ENCODE peak calls at places on chromosome X, in four cellular contexts. One of them, this sample, is unnamed.

GRCh38 chrX:6228720-6229119 is at the start of gene NLGN4X:
- DNase-seq in PC-3: no peak
- DNase-seq in CD4-positive, alpha-beta memory T cell: no peak
- DNase-seq in small intestine: no peak
- DNase-seq in this sample: no peak

GRCh38 chrX:16465081-16465876 is 184.7 kb upstream of the S100G start:
- DNase-seq in CD4-positive, alpha-beta memory T cell: no peak
- DNase-seq in small intestine: no peak
- DNase-seq in PC-3: peak; percentile 21
- DNase-seq in this sample: no peak

GRCh38 chrX:20414781-20415445 is 148.2 kb upstream of the RPS6KA3 start:
- DNase-seq in CD4-positive, alpha-beta memory T cell: no peak
- DNase-seq in PC-3: no peak
- DNase-seq in small intestine: no peak
- DNase-seq in this sample: no peak

GRCh38 chrX:100449696-100450606 is 39.9 kb upstream of the PCDH19 start:
- DNase-seq in CD4-positive, alpha-beta memory T cell: no peak
- DNase-seq in PC-3: peak; percentile 22
- DNase-seq in small intestine: no peak
- DNase-seq in this sample: no peak

GRCh38 chrX:25015486-25016360 is at the start of gene ARX:
- DNase-seq in CD4-positive, alpha-beta memory T cell: no peak
- DNase-seq in small intestine: peak; percentile 65
- DNase-seq in PC-3: no peak
- DNase-seq in this sample: no peak

GRCh38 chrX:54920610-54921426 is at the start of gene TRO:
- DNase-seq in PC-3: no peak
- DNase-seq in CD4-positive, alpha-beta memory T cell: no peak
- DNase-seq in small intestine: no peak
- DNase-seq in this sample: no peak

GRCh38 chrX:27917713-27918500 is 63.3 kb downstream of the DCAF8L1 start:
- DNase-seq in PC-3: no peak
- DNase-seq in CD4-positive, alpha-beta memory T cell: no peak
- DNase-seq in small intestine: no peak
- DNase-seq in this sample: no peak

GRCh38 chrX:20861113-20861512 is 513.1 kb upstream of the CNKSR2 start:
- DNase-seq in PC-3: no peak
- DNase-seq in small intestine: no peak
- DNase-seq in CD4-positive, alpha-beta memory T cell: no peak
- DNase-seq in this sample: no peak

GRCh38 chrX:132483951-132484350 is 4.9 kb downstream of the MBNL3 start:
- DNase-seq in PC-3: no peak
- DNase-seq in small intestine: no peak
- DNase-seq in CD4-positive, alpha-beta memory T cell: no peak
- DNase-seq in this sample: no peak

GRCh38 chrX:43141885-43142284 is 363.9 kb upstream of the PPP1R2C start:
- DNase-seq in small intestine: no peak
- DNase-seq in PC-3: no peak
- DNase-seq in CD4-positive, alpha-beta memory T cell: no peak
- DNase-seq in this sample: no peak

GRCh38 chrX:49829016-49829415 is at the start of gene PAGE4:
- DNase-seq in CD4-positive, alpha-beta memory T cell: no peak
- DNase-seq in small intestine: no peak
- DNase-seq in PC-3: peak; percentile 4
- DNase-seq in this sample: no peak

GRCh38 chrX:9023293-9023692 is 10.6 kb downstream of the FAM9B start:
- DNase-seq in small intestine: no peak
- DNase-seq in PC-3: no peak
- DNase-seq in CD4-positive, alpha-beta memory T cell: no peak
- DNase-seq in this sample: no peak

GRCh38 chrX:153502796-153503195 is 8.0 kb downstream of the BGN start:
- DNase-seq in CD4-positive, alpha-beta memory T cell: no peak
- DNase-seq in PC-3: no peak
- DNase-seq in small intestine: no peak
- DNase-seq in this sample: no peak

GRCh38 chrX:153499876-153500275 is 5.1 kb downstream of the BGN start:
- DNase-seq in CD4-positive, alpha-beta memory T cell: no peak
- DNase-seq in PC-3: no peak
- DNase-seq in small intestine: no peak
- DNase-seq in this sample: no peak

GRCh38 chrX:153500676-153501280 is 6.0 kb downstream of the BGN start:
- DNase-seq in CD4-positive, alpha-beta memory T cell: no peak
- DNase-seq in PC-3: no peak
- DNase-seq in small intestine: no peak
- DNase-seq in this sample: no peak

GRCh38 chrX:153502131-153502530 is 7.4 kb downstream of the BGN start:
- DNase-seq in CD4-positive, alpha-beta memory T cell: no peak
- DNase-seq in small intestine: no peak
- DNase-seq in PC-3: no peak
- DNase-seq in this sample: no peak

DNA sequence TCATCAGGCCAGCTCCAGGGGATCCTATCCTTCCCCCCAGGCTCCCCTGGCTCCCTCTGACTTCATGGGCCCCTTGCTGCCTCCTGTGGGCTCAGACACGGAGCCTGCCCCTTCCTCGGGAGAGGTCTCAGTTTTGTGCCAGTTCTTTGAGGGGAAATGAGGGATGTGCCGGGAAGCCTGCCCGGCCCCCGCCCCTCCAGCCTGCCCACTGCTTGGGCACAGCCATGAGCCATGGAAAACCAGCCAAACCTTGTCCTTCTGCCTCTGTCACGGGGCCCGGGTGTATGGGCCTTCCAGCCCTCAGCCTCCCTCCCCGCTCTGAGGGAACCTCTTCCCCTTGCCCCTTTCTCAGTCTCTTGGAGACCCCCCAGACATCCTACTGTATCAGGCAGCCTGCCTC is 6.8 kb downstream of the BGN start:
- DNase-seq in PC-3: no peak
- DNase-seq in CD4-positive, alpha-beta memory T cell: no peak
- DNase-seq in small intestine: no peak
- DNase-seq in this sample: no peak
- H3K4me1 ChIP-seq in PC-3: no peaks in the 10 kb centered on the region
- H3K4me1 ChIP-seq in CD4-positive, alpha-beta memory T cell: no peaks in the 10 kb centered on the region
- H3K4me1 ChIP-seq in small intestine: no peaks in the 10 kb centered on the region
- H3K4me1 ChIP-seq in this sample: no peaks in the 10 kb centered on the region

DNA sequence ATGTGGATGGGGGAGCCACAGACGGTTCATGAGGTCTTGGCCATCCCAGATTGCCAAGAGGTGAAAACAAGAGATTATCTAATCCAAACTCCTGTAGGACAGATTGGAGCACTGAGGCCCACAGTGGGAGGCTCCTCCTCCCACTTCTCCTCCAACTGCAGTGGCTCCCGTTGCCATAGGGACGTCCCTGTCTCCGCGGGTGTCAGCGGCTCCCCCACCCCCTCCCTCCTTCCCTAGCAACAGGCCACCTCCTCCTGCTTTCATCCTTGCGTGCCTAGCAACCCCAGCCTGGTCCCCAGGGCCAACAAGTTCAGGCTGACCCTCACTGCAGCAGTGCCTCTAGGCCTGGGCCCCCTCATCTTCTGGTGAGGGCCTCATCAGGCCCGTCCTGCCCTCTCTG is 6.8 kb upstream of the IQSEC2 start:
- DNase-seq in CD4-positive, alpha-beta memory T cell: peak; percentile 7
- DNase-seq in PC-3: no peak
- DNase-seq in small intestine: no peak
- DNase-seq in this sample: peak; percentile 13
- H3K27ac ChIP-seq in CD4-positive, alpha-beta memory T cell: peak overlapping the region; percentile 53
- H3K27ac ChIP-seq in PC-3: peak overlapping the region; percentile 59
- H3K27ac ChIP-seq in small intestine: peak overlapping the region; percentile 59
- H3K27ac ChIP-seq in this sample: peak overlapping the region; percentile 20

GRCh38 chrX:87110142-87110541 is 407.5 kb upstream of the KLHL4 start:
- DNase-seq in small intestine: no peak
- DNase-seq in CD4-positive, alpha-beta memory T cell: no peak
- DNase-seq in PC-3: no peak
- DNase-seq in this sample: no peak
- H3K4me1 ChIP-seq in small intestine: no peaks in the 10 kb centered on the region
- H3K4me1 ChIP-seq in CD4-positive, alpha-beta memory T cell: no peaks in the 10 kb centered on the region
- H3K4me1 ChIP-seq in PC-3: no peaks in the 10 kb centered on the region
- H3K4me1 ChIP-seq in this sample: no peaks in the 10 kb centered on the region

GRCh38 chrX:12971282-12972003 is 3.5 kb upstream of the TMSB4X start:
- DNase-seq in PC-3: no peak
- DNase-seq in CD4-positive, alpha-beta memory T cell: no peak
- DNase-seq in small intestine: no peak
- DNase-seq in this sample: no peak

GRCh38 chrX:12972239-12972638 is 2.7 kb upstream of the TMSB4X start:
- DNase-seq in small intestine: no peak
- DNase-seq in PC-3: no peak
- DNase-seq in CD4-positive, alpha-beta memory T cell: no peak
- DNase-seq in this sample: no peak

GRCh38 chrX:12967711-12968465 is 7.0 kb upstream of the TMSB4X start:
- DNase-seq in CD4-positive, alpha-beta memory T cell: no peak
- DNase-seq in PC-3: no peak
- DNase-seq in small intestine: no peak
- DNase-seq in this sample: no peak

GRCh38 chrX:12972867-12973560 is 1.9 kb upstream of the TMSB4X start:
- DNase-seq in PC-3: no peak
- DNase-seq in small intestine: no peak
- DNase-seq in CD4-positive, alpha-beta memory T cell: no peak
- DNase-seq in this sample: no peak

DNA sequence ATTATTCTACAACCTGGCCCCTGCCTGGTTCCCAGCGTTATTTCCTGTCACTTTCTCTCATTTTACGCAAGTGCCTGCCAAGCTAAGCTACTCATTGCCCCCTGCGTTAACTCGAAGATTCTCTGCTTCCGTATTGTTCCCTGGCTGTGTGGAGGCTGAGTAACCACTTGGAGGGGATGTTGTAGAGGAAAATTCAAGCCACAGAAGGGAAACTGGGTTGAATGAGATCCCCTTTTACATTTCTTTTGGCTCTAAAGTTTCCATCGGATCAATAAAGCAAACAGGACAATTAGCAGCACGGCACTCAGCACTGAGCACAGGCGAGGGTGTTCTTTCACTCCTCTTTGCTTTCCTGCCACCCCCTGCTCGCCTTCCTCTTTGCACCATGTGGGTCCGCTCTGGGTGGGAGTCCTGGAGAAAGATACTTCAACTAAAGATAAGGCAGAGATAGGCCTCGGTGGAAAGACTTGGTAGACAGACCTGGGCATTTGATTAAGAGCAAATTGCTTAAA is 4.2 kb upstream of the TMSB4X start:
- DNase-seq in PC-3: peak; percentile 39
- DNase-seq in small intestine: peak; percentile 52
- DNase-seq in CD4-positive, alpha-beta memory T cell: peak; percentile 78
- DNase-seq in this sample: peak; percentile 75
- H3K27ac ChIP-seq in PC-3: no peak overlapping the region
- H3K27ac ChIP-seq in small intestine: peak overlapping the region; percentile 95
- H3K27ac ChIP-seq in CD4-positive, alpha-beta memory T cell: peak overlapping the region; percentile 83
- H3K27ac ChIP-seq in this sample: peak overlapping the region; percentile 80

DNA sequence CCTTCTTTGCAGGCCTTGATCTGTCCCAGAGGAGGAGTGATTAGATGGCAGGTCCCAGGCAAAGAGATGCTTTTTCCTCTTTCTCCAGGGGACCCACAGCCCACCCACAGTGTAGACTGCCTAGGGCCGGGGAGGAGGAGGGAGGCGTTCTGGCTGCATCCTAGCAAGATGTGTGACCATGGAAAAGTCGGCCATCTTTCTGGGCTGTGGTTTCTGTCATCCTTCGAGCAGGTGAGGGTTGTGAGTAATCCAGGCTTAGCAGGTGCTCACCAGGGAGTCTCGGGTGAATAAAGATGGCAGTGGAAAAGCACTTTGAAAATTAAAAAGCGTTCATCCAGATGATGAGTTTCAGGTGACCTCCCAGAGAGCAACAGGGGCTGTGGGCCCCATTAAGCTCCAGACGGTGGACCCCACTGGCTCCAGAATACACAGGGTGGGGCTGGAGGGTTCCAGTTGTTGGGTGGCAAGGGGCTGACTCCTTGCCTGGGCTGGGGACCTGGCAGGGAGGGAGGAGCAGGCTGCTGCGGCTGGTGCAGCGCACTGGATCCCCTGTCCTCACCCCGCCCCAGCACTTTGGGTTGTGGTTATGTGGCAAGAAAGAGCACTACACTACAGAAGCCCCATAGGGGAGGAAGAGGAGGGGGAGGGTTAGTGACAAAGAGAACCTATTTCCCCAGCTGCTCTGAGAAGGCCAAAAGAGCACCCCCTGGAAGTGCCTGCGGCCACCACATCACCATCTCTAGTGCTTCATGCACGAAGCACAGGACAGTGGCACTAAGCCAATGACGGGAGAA is 23.7 kb downstream of the ELF4 start:
- DNase-seq in CD4-positive, alpha-beta memory T cell: peak; percentile 78
- DNase-seq in small intestine: peak; percentile 45
- DNase-seq in PC-3: no peak
- DNase-seq in this sample: peak; percentile 48
- H3K4me1 ChIP-seq in CD4-positive, alpha-beta memory T cell: peaks cover 76% of the 10 kb centered on the region
- H3K4me1 ChIP-seq in small intestine: no peaks in the 10 kb centered on the region
- H3K4me1 ChIP-seq in PC-3: no peaks in the 10 kb centered on the region
- H3K4me1 ChIP-seq in this sample: peaks cover 52% of the 10 kb centered on the region

GRCh38 chrX:46649421-46650260 is 76.1 kb downstream of the CHST7 start:
- DNase-seq in PC-3: no peak
- DNase-seq in small intestine: no peak
- DNase-seq in CD4-positive, alpha-beta memory T cell: no peak
- DNase-seq in this sample: no peak
- H3K27ac ChIP-seq in PC-3: no peak overlapping the region
- H3K27ac ChIP-seq in small intestine: no peak overlapping the region
- H3K27ac ChIP-seq in CD4-positive, alpha-beta memory T cell: no peak overlapping the region
- H3K27ac ChIP-seq in this sample: no peak overlapping the region

GRCh38 chrX:2698604-2699003 is 7.5 kb downstream of the CD99 start:
- DNase-seq in small intestine: no peak
- DNase-seq in PC-3: peak; percentile 89
- DNase-seq in CD4-positive, alpha-beta memory T cell: no peak
- DNase-seq in this sample: no peak
- H3K4me1 ChIP-seq in small intestine: no peaks in the 10 kb centered on the region
- H3K4me1 ChIP-seq in PC-3: peaks cover 34% of the 10 kb centered on the region
- H3K4me1 ChIP-seq in CD4-positive, alpha-beta memory T cell: peaks cover 100% of the 10 kb centered on the region
- H3K4me1 ChIP-seq in this sample: peaks cover 99% of the 10 kb centered on the region

DNA sequence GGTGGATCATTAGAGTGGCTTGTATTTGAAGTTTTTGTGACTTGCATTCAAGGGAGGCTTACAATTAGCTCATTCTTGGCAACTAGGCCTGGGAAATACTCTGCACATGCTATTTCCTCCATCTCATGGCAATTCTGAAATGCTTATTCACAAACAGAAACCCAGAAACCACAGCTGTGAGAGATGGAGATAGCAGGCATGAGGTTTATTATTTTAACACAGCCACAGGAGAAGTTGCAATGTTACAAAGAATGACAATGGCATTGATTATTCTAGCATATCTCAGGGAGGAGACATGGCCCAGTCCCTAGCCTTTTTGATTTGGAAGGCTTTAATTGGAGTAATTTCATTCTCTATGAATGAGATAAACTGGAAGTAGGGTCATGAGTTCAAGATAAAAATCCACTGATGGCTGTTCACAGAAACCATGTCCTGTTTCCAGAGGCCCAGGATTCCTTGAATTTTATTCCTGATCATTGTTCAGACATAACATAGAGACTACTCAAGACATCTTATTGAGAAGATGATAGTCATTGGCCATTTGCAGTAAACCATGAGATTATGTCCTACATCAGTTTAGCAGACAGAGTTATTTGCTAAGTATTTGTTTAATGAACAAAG is 123.9 kb downstream of the MID1 start:
- DNase-seq in PC-3: no peak
- DNase-seq in CD4-positive, alpha-beta memory T cell: no peak
- DNase-seq in small intestine: no peak
- DNase-seq in this sample: no peak
- H3K27ac ChIP-seq in PC-3: no peak overlapping the region
- H3K27ac ChIP-seq in CD4-positive, alpha-beta memory T cell: no peak overlapping the region
- H3K27ac ChIP-seq in small intestine: no peak overlapping the region
- H3K27ac ChIP-seq in this sample: no peak overlapping the region

This sample was measured in CD8-positive, alpha-beta memory T cell.